ENCODE peak calls at places on chromosome 13, in ten cellular contexts. T is breast epithelium, B is heart left ventricle, E is right lobe of liver, P is GM23248, M is cardiac muscle cell, Q is osteoblast, O is HAP-1, A is psoas muscle, R is upper lobe of right lung. U is an unnamed sample. For H3K4me1 and H3K9me3, the result is how much of the 10 kb centered on the place peaks cover.

GRCh38 chr13:59823495-59823894 is 340.2 kb downstream of the DIAPH3 start:
- DNase-seq in E (no peak), Q (no peak), R (no peak), T (no peak), B (no peak), O (no peak), A (no peak), M (peak), P (peak), U (no peak)

GRCh38 chr13:46934749-46935148 is 37.9 kb upstream of the HTR2A start:
- DNase-seq in T (no peak), E (no peak), O (no peak), B (no peak), P (no peak), R (no peak), A (no peak), M (no peak), Q (peak), U (no peak)

GRCh38 chr13:93959796-93960533 is 519.5 kb downstream of the DCT start:
- DNase-seq in O (no peak), R (no peak), E (no peak), P (peak), B (no peak), T (no peak), M (peak), Q (no peak), A (no peak), U (no peak)

GRCh38 chr13:31998131-31998530 is 33.4 kb upstream of the FRY start:
- DNase-seq in B (no peak), A (no peak), Q (peak), O (no peak), T (no peak), P (no peak), M (peak), E (no peak), R (no peak), U (no peak)

GRCh38 chr13:27128825-27129627 is 42.6 kb downstream of the USP12 start:
- DNase-seq in A (no peak), R (no peak), O (no peak), B (no peak), E (no peak), M (no peak), P (no peak), T (no peak), Q (peak), U (no peak)

GRCh38 chr13:71722206-71722605 is 144.8 kb downstream of the DACH1 start:
- DNase-seq in Q (no peak), P (no peak), O (no peak), R (no peak), E (no peak), A (no peak), T (no peak), M (no peak), B (no peak), U (no peak)

GRCh38 chr13:83450586-83450985 is 431.7 kb downstream of the SLITRK1 start:
- DNase-seq in P (peak), T (no peak), B (no peak), E (no peak), A (no peak), R (no peak), M (peak), O (no peak), Q (no peak), U (no peak)

GRCh38 chr13:44396963-44397580 is 23.4 kb downstream of the SERP2 start:
- DNase-seq in T (no peak), Q (peak), M (peak), P (no peak), A (peak), B (no peak), E (peak), R (no peak), O (no peak), U (no peak)

DNA sequence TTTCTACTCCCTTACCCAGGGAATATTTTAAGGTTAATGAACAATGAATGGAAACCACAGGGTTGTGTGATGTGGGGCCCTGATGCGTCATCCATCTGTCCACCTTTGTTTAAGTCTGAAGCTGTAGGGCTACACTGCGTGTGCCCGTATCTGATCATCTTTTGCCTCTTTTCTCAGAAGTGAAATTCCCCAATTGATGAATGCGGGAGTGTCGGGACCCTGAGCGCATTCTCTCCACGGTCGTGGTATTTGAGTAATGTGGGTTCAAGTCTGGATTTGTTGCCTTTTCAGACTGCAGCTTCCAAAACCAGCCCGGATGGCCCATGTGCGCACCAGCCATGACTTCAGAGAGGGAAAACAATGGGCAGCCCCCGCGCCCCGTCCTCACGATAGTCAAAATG is 112.3 kb downstream of the COL4A2 start:
- DNase-seq in Q (no peak), O (no peak), P (no peak), M (no peak), T (no peak), B (no peak), E (no peak), R (no peak), A (no peak), U (no peak)
- H3K4me1 ChIP-seq in Q (under half), O (under half), P (under half), M (under half), T (under half), B (half or more), E (under half), R (under half), A (under half), U (half or more)

GRCh38 chr13:49148405-49148804 is 71.7 kb upstream of the MLNR start:
- DNase-seq in M (no peak), A (no peak), Q (no peak), T (no peak), E (no peak), R (no peak), P (no peak), O (no peak), B (no peak), U (no peak)
- H3K9me3 ChIP-seq in M (under half), A (under half), Q (under half), T (under half), E (under half), R (under half), P (under half), O (under half), B (under half), U (under half)

DNA sequence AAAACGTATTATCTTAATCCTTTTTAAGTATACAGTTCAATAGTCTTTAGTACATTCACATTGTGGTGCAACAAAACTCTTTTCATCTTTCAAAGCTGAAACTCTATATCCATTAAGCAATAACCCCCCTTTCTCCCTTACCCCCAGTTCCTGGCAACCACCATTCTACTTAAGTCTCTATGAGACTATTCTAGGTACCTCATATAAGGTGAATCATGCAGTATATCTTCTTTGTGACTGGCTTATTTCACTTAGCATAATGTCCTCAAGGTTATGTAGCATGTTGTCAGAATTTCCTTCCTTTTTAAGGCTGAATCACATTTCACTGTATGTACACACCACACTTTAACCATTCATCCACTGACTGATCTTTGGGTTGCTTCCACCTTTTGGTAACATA is 11.3 kb upstream of the WBP4 start:
- DNase-seq in P (peak), M (no peak), R (no peak), A (no peak), O (no peak), B (no peak), Q (no peak), E (no peak), T (no peak), U (no peak)
- H3K4me1 ChIP-seq in P (under half), M (under half), R (under half), A (half or more), O (under half), B (under half), Q (under half), E (under half), T (under half), U (under half)

GRCh38 chr13:50921706-50922105 is 12.1 kb downstream of the RNASEH2B start:
- DNase-seq in R (no peak), T (no peak), P (no peak), Q (no peak), M (no peak), O (no peak), E (no peak), B (no peak), A (no peak), U (no peak)
- H3K9me3 ChIP-seq in R (under half), T (under half), P (under half), Q (under half), M (under half), O (under half), E (under half), B (under half), A (under half), U (under half)

DNA sequence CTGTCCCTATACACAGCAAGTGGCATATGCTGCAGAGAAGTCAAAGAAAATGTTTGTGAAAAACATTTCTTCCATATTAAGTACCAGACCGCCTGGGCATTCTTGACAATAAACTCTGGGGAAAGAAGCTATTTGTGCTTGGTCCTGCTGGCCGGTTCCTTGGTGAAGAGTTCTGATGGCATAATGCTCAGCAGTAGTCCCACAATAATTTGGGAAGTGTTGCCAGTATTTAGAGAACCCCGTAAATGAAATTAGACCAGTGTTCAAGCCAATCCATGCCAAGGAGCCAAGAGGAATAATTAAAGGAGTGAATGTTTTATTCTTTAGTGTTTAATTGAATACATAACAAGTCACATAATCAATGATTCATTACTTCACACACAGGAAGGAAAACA is 6.3 kb downstream of the KCTD12 start:
- DNase-seq in T (no peak), Q (no peak), O (no peak), A (no peak), P (no peak), R (no peak), E (no peak), M (no peak), B (no peak), U (no peak)
- H3K4me1 ChIP-seq in T (under half), Q (under half), O (under half), A (under half), P (half or more), R (under half), E (under half), M (under half), B (under half), U (under half)

GRCh38 chr13:19060311-19061002 is 121.2 kb downstream of the TUBA3C start:
- DNase-seq in E (no peak), T (no peak), O (no peak), R (no peak), M (no peak), A (no peak), P (no peak), Q (no peak), B (peak), U (no peak)
- H3K9me3 ChIP-seq in E (under half), T (under half), O (under half), R (under half), M (under half), A (under half), P (under half), Q (under half), B (under half), U (under half)

DNA sequence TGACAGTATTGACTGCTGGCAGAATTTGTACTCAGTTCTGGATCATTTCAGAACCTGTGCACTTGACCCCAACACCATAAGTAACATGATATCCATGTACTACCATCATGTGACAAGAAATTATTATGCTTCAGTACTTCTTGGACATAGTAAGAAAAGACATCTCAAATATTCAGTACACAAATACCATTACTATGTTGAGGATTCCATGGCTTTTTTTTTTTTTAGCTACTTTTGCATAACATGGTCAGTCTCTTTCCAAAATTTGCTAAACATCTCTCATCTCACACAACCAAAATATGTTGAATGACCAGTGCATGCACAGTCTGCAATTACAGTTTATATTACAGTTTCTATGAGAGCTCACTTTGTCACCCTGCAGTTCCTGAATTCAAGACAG is 85.3 kb downstream of the FLT1 start:
- DNase-seq in R (no peak), M (no peak), O (no peak), Q (no peak), P (no peak), B (no peak), E (no peak), A (no peak), T (no peak), U (no peak)
- H3K4me1 ChIP-seq in R (under half), M (under half), O (under half), Q (under half), P (under half), B (under half), E (under half), A (under half), T (under half), U (under half)

U was measured in right atrium auricular region.